ENCODE peak calls at places on chromosomes 12 and 14, in eight cellular contexts. M is lung, S is fibroblast of lung, C is transverse colon, N is neural progenitor cell, U is adrenal gland, R is HCT116, V is tibial artery. Z is an unnamed sample. For H3K4me1, the result is how much of the 10 kb centered on the place peaks cover.

GRCh38 chr12:110256780-110257431 is 24.1 kb upstream of the ATP2A2 start:
- DNase-seq in M (peak), S (no peak), C (no peak), N (no peak), U (peak), R (no peak), V (peak), Z (peak)

GRCh38 chr14:73634333-73634833 is 10.4 kb upstream of the DNAL1 start:
- DNase-seq in M (peak), S (peak), C (peak), N (peak), U (no peak), R (no peak), V (no peak), Z (peak)

GRCh38 chr12:122499991-122500684 is 594 bp downstream of the ZCCHC8 start:
- DNase-seq in M (peak), S (peak), C (peak), N (no peak), U (peak), R (peak), V (peak), Z (peak)

GRCh38 chr12:102833687-102834435 is 83.2 kb downstream of the PAH start:
- DNase-seq in M (no peak), S (peak), C (no peak), N (peak), U (peak), R (no peak), V (no peak), Z (no peak)

GRCh38 chr14:73058923-73059311 is 583 bp downstream of the RBM25 start:
- DNase-seq in M (peak), S (peak), C (no peak), N (peak), U (peak), R (no peak), V (no peak), Z (peak)

GRCh38 chr12:52526511-52526951 is 6.3 kb upstream of the KRT5 start:
- DNase-seq in M (no peak), S (no peak), C (no peak), N (no peak), U (no peak), R (no peak), V (peak), Z (no peak)

GRCh38 chr12:52200783-52201519 is 9.1 kb upstream of the KRT80 start:
- DNase-seq in M (no peak), S (no peak), C (no peak), N (no peak), U (peak), R (no peak), V (no peak), Z (no peak)

GRCh38 chr12:20220339-20220738 is 148.0 kb upstream of the PDE3A start:
- DNase-seq in M (no peak), S (peak), C (no peak), N (peak), U (no peak), R (peak), V (no peak), Z (no peak)

GRCh38 chr14:100384819-100385813 is 62.0 kb downstream of the SLC25A47 start:
- DNase-seq in M (no peak), S (peak), C (no peak), N (peak), U (no peak), R (peak), V (no peak), Z (no peak)

GRCh38 chr14:93717222-93717967 is 70.9 kb downstream of the PRIMA1 start:
- DNase-seq in M (no peak), S (no peak), C (no peak), N (no peak), U (no peak), R (no peak), V (no peak), Z (no peak)

GRCh38 chr14:22305563-22306127 is 283.4 kb downstream of the DAD1 start:
- DNase-seq in M (no peak), S (no peak), C (no peak), N (no peak), U (no peak), R (no peak), V (no peak), Z (no peak)

GRCh38 chr12:81078469-81079196 is 754 bp downstream of the ACSS3 start:
- DNase-seq in M (peak), S (peak), C (no peak), N (peak), U (peak), R (no peak), V (peak), Z (peak)

GRCh38 chr14:89242871-89243270 is 174.2 kb downstream of the FOXN3 start:
- DNase-seq in M (no peak), S (no peak), C (no peak), N (no peak), U (no peak), R (no peak), V (no peak), Z (no peak)

GRCh38 chr14:36428350-36428749 is 91.7 kb downstream of the NKX2-1 start:
- DNase-seq in M (no peak), S (no peak), C (no peak), N (no peak), U (no peak), R (no peak), V (no peak), Z (no peak)

GRCh38 chr12:120117961-120118709 is 1.6 kb upstream of the RAB35 start:
- DNase-seq in M (no peak), S (peak), C (no peak), N (peak), U (no peak), R (no peak), V (no peak), Z (no peak)

GRCh38 chr14:40417777-40418401 is 985.7 kb upstream of the FBXO33 start:
- DNase-seq in M (no peak), S (peak), C (no peak), N (peak), U (peak), R (peak), V (no peak), Z (no peak)

GRCh38 chr14:21096438-21096837 is 2.0 kb downstream of the ZNF219 start:
- DNase-seq in M (no peak), S (no peak), C (no peak), N (no peak), U (no peak), R (no peak), V (no peak), Z (no peak)

GRCh38 chr12:118432812-118433540 is 56.6 kb downstream of the SUDS3 start:
- DNase-seq in M (no peak), S (no peak), C (peak), N (no peak), U (no peak), R (no peak), V (no peak), Z (no peak)

GRCh38 chr12:76312314-76312713 is 35.9 kb downstream of the BBS10 start:
- DNase-seq in M (no peak), S (peak), C (no peak), N (no peak), U (no peak), R (no peak), V (no peak), Z (no peak)

GRCh38 chr12:27319848-27320247 is 12.8 kb upstream of the BMAL2 start:
- DNase-seq in M (no peak), S (no peak), C (no peak), N (no peak), U (no peak), R (no peak), V (no peak), Z (no peak)

GRCh38 chr12:16119618-16120017 is 157.9 kb downstream of the SLC15A5 start:
- DNase-seq in M (no peak), S (no peak), C (no peak), N (no peak), U (no peak), R (no peak), V (no peak), Z (no peak)

GRCh38 chr12:71024827-71025226 is 104.3 kb upstream of the PTPRR start:
- DNase-seq in M (no peak), S (no peak), C (no peak), N (no peak), U (no peak), R (no peak), V (no peak), Z (no peak)

GRCh38 chr12:118103231-118103600 is 595 bp downstream of the VSIG10 start:
- DNase-seq in M (no peak), S (peak), C (peak), N (no peak), U (no peak), R (no peak), V (no peak), Z (no peak)

GRCh38 chr14:103930051-103930604 is 1.9 kb downstream of the TDRD9 start:
- DNase-seq in M (no peak), S (peak), C (no peak), N (no peak), U (no peak), R (no peak), V (no peak), Z (no peak)

GRCh38 chr14:103524002-103524785 is 1.6 kb upstream of the CKB start:
- DNase-seq in M (no peak), S (no peak), C (no peak), N (no peak), U (no peak), R (no peak), V (no peak), Z (no peak)

DNA sequence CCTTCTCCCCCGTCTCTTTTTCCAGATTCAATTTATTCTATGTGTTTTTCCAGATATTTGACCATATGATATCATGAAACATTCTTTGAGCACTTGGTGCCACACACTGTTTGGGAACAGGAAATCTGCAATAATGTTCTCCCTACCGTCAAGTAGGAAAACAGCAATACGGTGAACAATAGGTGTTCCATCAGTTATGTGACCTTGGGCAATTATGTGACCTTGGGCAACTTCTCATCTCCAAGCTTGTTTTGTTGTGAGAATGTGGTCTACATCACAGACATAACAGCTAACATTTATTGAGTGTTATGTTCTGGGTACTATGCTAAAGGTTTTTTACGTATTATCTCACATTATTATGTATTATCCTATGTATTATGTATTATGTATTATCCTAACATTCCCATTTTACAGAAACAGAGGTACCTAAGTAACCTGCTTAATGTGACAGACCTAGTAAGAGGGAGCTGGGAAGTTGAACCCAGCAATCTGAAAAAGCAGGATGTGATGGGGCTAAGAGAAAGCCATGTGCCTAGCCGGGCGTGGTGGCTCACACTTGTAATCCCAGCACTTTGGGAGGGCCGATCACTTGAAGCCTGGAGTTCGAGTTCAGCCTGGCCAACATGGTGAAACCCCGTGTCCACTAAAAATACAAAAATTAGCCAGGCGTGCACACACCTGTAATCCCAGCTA is 1.2 kb upstream of the NEK9 start:
- DNase-seq in M (no peak), S (no peak), C (peak), N (no peak), U (no peak), R (no peak), V (no peak), Z (no peak)
- H3K4me3 ChIP-seq in M (no peak), S (peak), C (peak), N (no peak), U (peak), R (peak), V (peak), Z (peak)

GRCh38 chr14:69664190-69664742 is 52.9 kb downstream of the SUSD6 start:
- DNase-seq in M (no peak), S (no peak), C (no peak), N (no peak), U (no peak), R (no peak), V (no peak), Z (no peak)

GRCh38 chr14:69666112-69666511 is 54.7 kb downstream of the SUSD6 start:
- DNase-seq in M (no peak), S (no peak), C (no peak), N (no peak), U (no peak), R (no peak), V (no peak), Z (no peak)

GRCh38 chr14:69665596-69665995 is 54.2 kb downstream of the SUSD6 start:
- DNase-seq in M (no peak), S (peak), C (no peak), N (no peak), U (no peak), R (no peak), V (no peak), Z (no peak)

GRCh38 chr14:69663322-69663686 is 51.9 kb downstream of the SUSD6 start:
- DNase-seq in M (no peak), S (peak), C (no peak), N (no peak), U (no peak), R (no peak), V (no peak), Z (no peak)

GRCh38 chr14:69664865-69665526 is 53.6 kb downstream of the SUSD6 start:
- DNase-seq in M (no peak), S (no peak), C (no peak), N (no peak), U (peak), R (no peak), V (no peak), Z (no peak)
- H3K4me1 ChIP-seq in M (under half), S (under half), C (under half), N (under half), U (half or more), R (under half), V (half or more), Z (half or more)

DNA sequence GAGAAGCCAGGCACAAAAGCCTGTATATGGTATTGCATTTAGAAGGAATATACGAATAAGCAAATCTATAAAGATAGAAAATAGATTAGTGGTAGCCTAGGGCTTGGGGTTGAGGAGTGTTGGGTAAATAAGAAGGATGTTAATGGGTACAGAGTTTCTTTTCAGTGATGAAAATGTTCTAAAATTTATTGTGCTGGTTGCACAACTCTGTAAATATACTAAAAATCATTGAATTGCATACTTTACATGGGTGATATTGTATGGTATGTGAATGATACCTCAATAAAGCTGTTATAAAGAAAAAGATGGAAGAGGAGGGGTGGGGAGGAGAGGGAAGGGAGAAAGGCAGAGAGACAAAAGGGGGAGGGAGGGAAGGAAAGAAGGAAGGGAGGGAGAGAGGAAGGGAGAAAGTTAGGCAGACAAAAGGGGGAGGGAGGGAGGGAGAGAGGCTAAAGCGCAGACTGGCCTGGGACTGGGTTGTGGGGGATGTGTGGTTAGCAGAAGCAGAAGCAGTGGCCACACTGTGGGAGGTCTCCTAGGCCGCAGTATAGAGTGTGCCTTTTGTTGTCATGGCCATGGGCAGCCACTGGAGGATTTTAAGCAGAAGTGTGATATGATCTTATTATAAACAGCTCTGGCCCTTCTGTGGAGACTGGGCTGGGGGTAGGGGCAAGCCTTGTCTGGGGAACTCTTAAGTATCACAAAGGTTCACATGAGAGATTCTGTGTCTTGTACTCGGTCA is 73.6 kb upstream of the ELK3 start:
- DNase-seq in M (peak), S (peak), C (peak), N (peak), U (no peak), R (no peak), V (no peak), Z (no peak)
- TF ChIP-seq CTCF in M (no peak), S (no peak), C (no peak), N (no peak), U (peak), R (no peak), V (no peak), Z (no peak)

GRCh38 chr14:60643443-60644402 is 5.6 kb downstream of the SIX1 start:
- DNase-seq in M (no peak), S (no peak), C (no peak), N (peak), U (no peak), R (no peak), V (no peak), Z (no peak)

GRCh38 chr14:60642790-60643397 is 6.4 kb downstream of the SIX1 start:
- DNase-seq in M (no peak), S (no peak), C (no peak), N (peak), U (no peak), R (no peak), V (no peak), Z (peak)

GRCh38 chr14:60640859-60641721 is 8.2 kb downstream of the SIX1 start:
- DNase-seq in M (no peak), S (no peak), C (no peak), N (peak), U (no peak), R (no peak), V (no peak), Z (no peak)

GRCh38 chr14:60642270-60642789 is 6.9 kb downstream of the SIX1 start:
- DNase-seq in M (no peak), S (no peak), C (no peak), N (peak), U (no peak), R (no peak), V (no peak), Z (peak)

DNA sequence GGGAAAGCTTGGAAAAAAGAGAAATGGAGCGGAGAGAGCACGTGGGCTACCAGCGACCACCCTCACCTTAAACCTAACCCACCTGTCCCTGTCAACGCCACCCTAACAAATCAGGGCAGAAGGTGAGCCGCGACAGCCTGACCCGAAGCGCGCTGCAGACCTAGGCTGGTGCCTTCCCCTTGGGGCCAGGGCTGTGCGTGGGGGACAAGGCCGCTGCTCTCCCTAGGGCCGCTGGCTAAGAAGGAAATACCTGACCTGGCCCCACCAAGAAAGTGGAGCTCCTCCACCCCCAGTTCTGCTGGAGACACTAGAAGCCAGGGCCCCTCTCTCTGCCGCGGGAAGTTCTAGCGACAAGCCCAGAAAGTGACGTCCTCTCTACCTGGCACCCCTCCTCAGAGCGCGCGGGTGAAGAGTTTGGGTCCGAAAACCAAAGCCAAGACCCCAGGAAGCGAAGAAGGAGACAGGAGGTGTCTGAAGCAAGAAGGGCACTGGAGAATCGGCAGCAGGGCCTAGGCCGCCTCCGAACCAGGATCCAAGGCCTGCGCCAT is 7.5 kb downstream of the SIX1 start:
- DNase-seq in M (no peak), S (no peak), C (no peak), N (no peak), U (no peak), R (no peak), V (no peak), Z (no peak)
- H3K4me3 ChIP-seq in M (no peak), S (no peak), C (no peak), N (peak), U (no peak), R (no peak), V (peak), Z (peak)

DNA sequence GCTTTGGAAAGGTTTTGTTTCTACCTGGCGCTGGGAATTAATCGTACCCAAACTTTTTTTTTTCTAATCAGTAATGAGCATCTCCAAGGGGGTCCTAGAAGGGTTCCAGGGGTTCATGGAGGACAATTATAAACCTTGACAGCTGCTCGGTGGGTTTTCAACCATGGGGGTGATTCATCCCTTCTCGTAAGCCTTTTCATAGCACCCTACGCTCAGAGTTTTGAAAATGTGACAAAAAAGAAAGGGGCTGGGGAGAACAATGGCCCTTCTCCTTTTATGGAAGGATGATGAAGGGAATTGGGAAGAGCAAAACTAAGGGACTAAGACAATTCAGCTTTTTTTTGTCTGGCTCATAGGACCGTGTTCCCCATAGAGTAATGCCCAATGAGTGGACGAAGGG is 196.7 kb downstream of the ZFP36L1 start:
- DNase-seq in M (no peak), S (peak), C (no peak), N (no peak), U (no peak), R (no peak), V (no peak), Z (no peak)
- H3K4me1 ChIP-seq in M (under half), S (under half), C (under half), N (half or more), U (under half), R (half or more), V (under half), Z (under half)

Z was measured in gastrocnemius medialis.